ENCODE peak calls at places on chromosomes 2 and 18, in eight cellular contexts. Z is islet precursor cell; Y is LHCN-M2; A is Calu3; F is NCI-H2171 treated with DMSO at 0.1 percent for 48 hours; H is EH; N is stimulated activated CD8-positive, alpha-beta memory T cell treated with anti-CD3 and anti-CD28 coated beads, Interleukin-15, amount 100 ng/mL, for 24 hours; X is G401. C is an unnamed sample.

GRCh38 chr2:32061973-32062861 is 1.1 kb upstream of the SPAST start:
- DNase-seq in N (no peak), Z (peak), X (peak), H (peak), A (peak), F (peak), Y (peak), C (no peak)

GRCh38 chr2:78979380-78980238 is 45.9 kb upstream of the REG3G start:
- DNase-seq in A (peak), Z (peak), Y (no peak), F (peak), X (peak), H (no peak), N (no peak), C (no peak)

GRCh38 chr18:47251289-47252120 is at the start of gene SKOR2:
- DNase-seq in H (no peak), X (no peak), F (no peak), N (no peak), Z (no peak), Y (no peak), A (no peak), C (no peak)

GRCh38 chr2:237324446-237325236 is 89.3 kb downstream of the COL6A3 start:
- DNase-seq in A (no peak), F (no peak), H (peak), Z (peak), Y (no peak), X (no peak), N (no peak), C (peak)

GRCh38 chr2:229416116-229416694 is 145.1 kb upstream of the PID1 start:
- DNase-seq in F (no peak), N (no peak), Z (no peak), X (peak), Y (peak), A (no peak), H (peak), C (peak)

GRCh38 chr2:234483568-234484251 is 13.2 kb downstream of the ARL4C start:
- DNase-seq in N (no peak), A (no peak), Z (no peak), H (peak), Y (peak), X (no peak), F (no peak), C (peak)

GRCh38 chr18:24398515-24398914 is 891 bp upstream of the OSBPL1A start:
- DNase-seq in N (no peak), A (peak), H (peak), X (no peak), Y (no peak), F (no peak), Z (peak), C (peak)

GRCh38 chr2:48733067-48733503 is 22.4 kb downstream of the LHCGR start:
- DNase-seq in Y (no peak), N (no peak), A (no peak), F (no peak), X (no peak), Z (no peak), H (no peak), C (no peak)

GRCh38 chr2:71693286-71694270 is 240.2 kb downstream of the DYSF start:
- DNase-seq in H (no peak), Y (no peak), X (no peak), Z (no peak), A (no peak), F (no peak), N (no peak), C (no peak)

GRCh38 chr2:240840435-240841060 is 20.5 kb upstream of the KIF1A start:
- DNase-seq in Z (peak), N (no peak), F (peak), Y (peak), H (peak), X (peak), A (peak), C (peak)

GRCh38 chr18:54845788-54846187 is 17.5 kb downstream of the RAB27B start:
- DNase-seq in X (no peak), N (no peak), F (no peak), A (no peak), Z (no peak), Y (peak), H (peak), C (peak)

GRCh38 chr2:135005753-135006152 is 41.5 kb downstream of the MAP3K19 start:
- DNase-seq in N (no peak), A (no peak), X (no peak), H (no peak), Y (no peak), Z (no peak), F (no peak), C (no peak)

GRCh38 chr2:183244300-183244849 is 120.1 kb downstream of the NUP35 start:
- DNase-seq in Y (no peak), F (peak), X (peak), N (no peak), H (no peak), A (no peak), Z (peak), C (no peak)

GRCh38 chr2:33304032-33304864 is 172.2 kb upstream of the RASGRP3 start:
- DNase-seq in F (no peak), H (no peak), Y (no peak), N (no peak), Z (no peak), X (no peak), A (no peak), C (no peak)

GRCh38 chr2:232013701-232014353 is 52.3 kb downstream of the DIS3L2 start:
- DNase-seq in F (peak), N (no peak), A (no peak), Z (no peak), Y (peak), X (no peak), H (peak), C (peak)

GRCh38 chr2:33219850-33220275 is 256.6 kb upstream of the RASGRP3 start:
- DNase-seq in F (no peak), H (peak), Y (peak), Z (no peak), A (no peak), N (no peak), X (no peak), C (peak)

GRCh38 chr2:69013123-69013836 is at the start of gene ANTXR1:
- DNase-seq in H (peak), A (peak), Z (peak), F (peak), N (no peak), X (peak), Y (peak), C (peak)

GRCh38 chr2:70143314-70144150 is 47.3 kb downstream of the C2orf42 start:
- DNase-seq in A (peak), Z (peak), X (peak), N (no peak), H (peak), F (no peak), Y (peak), C (no peak)

GRCh38 chr2:74001121-74001520 is 16.4 kb downstream of the TET3 start:
- DNase-seq in X (no peak), N (no peak), A (no peak), Z (peak), H (no peak), F (no peak), Y (no peak), C (peak)

GRCh38 chr2:208142925-208143799 is 2.8 kb downstream of the CRYGB start:
- DNase-seq in Y (no peak), N (no peak), F (peak), H (no peak), X (no peak), Z (no peak), A (no peak), C (no peak)

GRCh38 chr2:72934683-72935610 is 17.6 kb downstream of the EMX1 start:
- DNase-seq in Z (no peak), H (no peak), Y (no peak), N (no peak), F (no peak), X (no peak), A (peak), C (no peak)

GRCh38 chr2:220081171-220081570 is 453.7 kb downstream of the SLC4A3 start:
- DNase-seq in N (no peak), H (no peak), Y (no peak), Z (peak), F (no peak), X (no peak), A (no peak), C (no peak)

GRCh38 chr18:41059126-41059415 is 896.0 kb upstream of the PIK3C3 start:
- DNase-seq in H (no peak), Y (no peak), A (no peak), F (no peak), N (no peak), X (no peak), Z (no peak), C (no peak)

GRCh38 chr18:68724021-68724420 is 9.1 kb upstream of the TMX3 start:
- DNase-seq in Z (peak), H (no peak), A (no peak), Y (no peak), X (no peak), N (no peak), F (no peak), C (no peak)

GRCh38 chr2:202612145-202612544 is 22.6 kb upstream of the FAM117B start:
- DNase-seq in Y (no peak), X (no peak), F (no peak), H (no peak), A (no peak), Z (no peak), N (no peak), C (no peak)

GRCh38 chr2:66364495-66364992 is 70.4 kb upstream of the MEIS1 start:
- DNase-seq in A (peak), N (no peak), Z (no peak), X (no peak), Y (peak), H (peak), F (no peak), C (peak)

GRCh38 chr2:40101076-40101688 is 322.1 kb upstream of the THUMPD2 start:
- DNase-seq in H (peak), A (no peak), Z (peak), Y (peak), X (no peak), F (no peak), N (no peak), C (peak)

GRCh38 chr18:28078298-28078697 is 98.6 kb downstream of the CDH2 start:
- DNase-seq in F (no peak), X (no peak), A (no peak), Z (no peak), Y (no peak), H (no peak), N (no peak), C (no peak)

GRCh38 chr18:43789234-43790000 is 512.1 kb upstream of the SYT4 start:
- DNase-seq in A (no peak), H (no peak), F (peak), Y (peak), X (peak), Z (no peak), N (no peak), C (no peak)

GRCh38 chr18:46070683-46071614 is 1.1 kb downstream of the PSTPIP2 start:
- DNase-seq in Z (no peak), Y (no peak), H (no peak), N (no peak), X (no peak), F (no peak), A (no peak), C (no peak)

GRCh38 chr2:204686415-204686814 is 141.1 kb downstream of the PARD3B start:
- DNase-seq in Y (no peak), A (no peak), X (no peak), N (no peak), Z (no peak), H (peak), F (no peak), C (no peak)

GRCh38 chr18:79610461-79611039 is 69.1 kb upstream of the CTDP1 start:
- DNase-seq in N (no peak), Z (no peak), X (no peak), H (no peak), Y (no peak), A (no peak), F (no peak), C (no peak)

GRCh38 chr18:74836296-74837139 is 238.8 kb downstream of the ZNF407 start:
- DNase-seq in Z (no peak), A (peak), X (peak), H (peak), Y (peak), F (peak), N (no peak), C (peak)

GRCh38 chr2:29749041-29749440 is 172.3 kb downstream of the ALK start:
- DNase-seq in Y (peak), F (no peak), N (no peak), X (no peak), Z (no peak), A (peak), H (no peak), C (no peak)

GRCh38 chr2:67039058-67039457 is 358.1 kb upstream of the ETAA1 start:
- DNase-seq in H (no peak), Z (no peak), F (no peak), N (no peak), A (no peak), X (no peak), Y (no peak), C (no peak)

GRCh38 chr2:64142817-64143153 is 1.4 kb downstream of the PELI1 start:
- DNase-seq in X (no peak), Y (no peak), H (no peak), N (no peak), F (no peak), A (no peak), Z (no peak), C (no peak)

GRCh38 chr18:48409591-48410094 is 460 bp upstream of the ZBTB7C start:
- DNase-seq in F (peak), Y (peak), Z (no peak), A (peak), X (peak), N (no peak), H (no peak), C (peak)

GRCh38 chr2:226118471-226119429 is 680.9 kb downstream of the IRS1 start:
- DNase-seq in A (peak), Z (no peak), Y (peak), N (no peak), F (no peak), H (peak), X (no peak), C (peak)

C was measured in HCEC 1CT.